ENCODE peak calls at places on chromosome 20, in five cellular contexts. One of them, this sample, is unnamed.

GRCh38 chr20:63830821-63831593 is at the start of gene ZBTB46:
- DNase-seq in MM.1S: peak
- DNase-seq in SK-N-SH: peak
- DNase-seq in neural progenitor cell: peak
- DNase-seq in GM23248: peak
- DNase-seq in this sample: peak

GRCh38 chr20:52410182-52410647 is 218.6 kb upstream of the ZFP64 start:
- DNase-seq in neural progenitor cell: no peak
- DNase-seq in SK-N-SH: peak
- DNase-seq in MM.1S: no peak
- DNase-seq in GM23248: peak
- DNase-seq in this sample: no peak

GRCh38 chr20:64055893-64056638 is 6.6 kb upstream of the SOX18 start:
- DNase-seq in MM.1S: no peak
- DNase-seq in GM23248: no peak
- DNase-seq in neural progenitor cell: peak
- DNase-seq in SK-N-SH: peak
- DNase-seq in this sample: peak

GRCh38 chr20:58950603-58951002 is 30.5 kb upstream of the NELFCD start:
- DNase-seq in SK-N-SH: no peak
- DNase-seq in neural progenitor cell: no peak
- DNase-seq in GM23248: no peak
- DNase-seq in MM.1S: no peak
- DNase-seq in this sample: no peak

GRCh38 chr20:19934792-19935491 is 82.2 kb upstream of the NAA20 start:
- DNase-seq in neural progenitor cell: no peak
- DNase-seq in SK-N-SH: no peak
- DNase-seq in MM.1S: peak
- DNase-seq in GM23248: no peak
- DNase-seq in this sample: peak

GRCh38 chr20:61765871-61766654 is 299.6 kb downstream of the TAF4 start:
- DNase-seq in SK-N-SH: peak
- DNase-seq in GM23248: no peak
- DNase-seq in neural progenitor cell: peak
- DNase-seq in MM.1S: no peak
- DNase-seq in this sample: no peak

GRCh38 chr20:63171991-63172390 is 43.9 kb downstream of the YTHDF1 start:
- DNase-seq in neural progenitor cell: no peak
- DNase-seq in MM.1S: no peak
- DNase-seq in GM23248: no peak
- DNase-seq in SK-N-SH: no peak
- DNase-seq in this sample: no peak

GRCh38 chr20:51586005-51586440 is 43.5 kb upstream of the NFATC2 start:
- DNase-seq in GM23248: peak
- DNase-seq in SK-N-SH: no peak
- DNase-seq in neural progenitor cell: no peak
- DNase-seq in MM.1S: no peak
- DNase-seq in this sample: peak

GRCh38 chr20:42113236-42113635 is 495.1 kb upstream of the CHD6 start:
- DNase-seq in SK-N-SH: no peak
- DNase-seq in neural progenitor cell: no peak
- DNase-seq in MM.1S: no peak
- DNase-seq in GM23248: no peak
- DNase-seq in this sample: no peak

GRCh38 chr20:31897541-31897940 is 27.1 kb downstream of the TTLL9 start:
- DNase-seq in SK-N-SH: no peak
- DNase-seq in GM23248: no peak
- DNase-seq in MM.1S: no peak
- DNase-seq in neural progenitor cell: no peak
- DNase-seq in this sample: no peak

GRCh38 chr20:31896049-31896448 is 25.6 kb downstream of the TTLL9 start:
- DNase-seq in neural progenitor cell: no peak
- DNase-seq in MM.1S: no peak
- DNase-seq in GM23248: no peak
- DNase-seq in SK-N-SH: no peak
- DNase-seq in this sample: no peak

GRCh38 chr20:31890646-31891045 is 20.2 kb downstream of the TTLL9 start:
- DNase-seq in GM23248: no peak
- DNase-seq in SK-N-SH: no peak
- DNase-seq in MM.1S: no peak
- DNase-seq in neural progenitor cell: no peak
- DNase-seq in this sample: no peak

DNA sequence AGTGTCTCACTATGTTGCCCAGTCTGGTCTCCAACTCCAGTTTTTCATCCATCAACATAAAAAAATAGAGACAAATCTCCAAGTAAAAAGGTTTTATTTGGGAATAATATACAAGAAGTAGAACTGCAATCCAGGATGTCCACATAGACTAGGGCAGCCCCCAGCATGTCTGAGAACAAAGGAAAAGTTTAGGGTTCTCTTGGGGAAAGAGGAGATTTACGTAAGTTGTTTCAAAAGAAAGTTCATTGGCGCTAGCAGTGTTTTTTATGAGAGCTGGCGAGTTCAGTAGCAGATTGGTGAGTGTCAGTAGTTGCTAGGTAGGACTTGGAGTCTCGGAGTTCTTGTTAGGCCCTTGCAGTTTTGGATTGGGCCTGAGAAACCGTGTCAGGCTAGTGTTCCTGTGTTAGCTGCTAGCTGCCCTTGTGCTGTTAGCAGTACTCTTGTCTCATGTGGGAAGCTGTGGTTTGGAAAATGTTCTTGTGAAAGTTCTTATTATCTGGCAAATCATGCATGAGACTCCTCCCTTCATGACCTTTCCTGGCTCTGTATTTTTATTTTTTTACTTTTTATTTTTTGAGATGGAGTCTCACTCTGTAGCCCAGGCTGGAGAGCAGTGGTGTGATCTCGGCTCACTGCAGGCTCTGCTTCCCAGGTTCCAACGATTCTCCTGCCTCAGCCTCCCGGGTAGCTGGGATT is 24.7 kb downstream of the TTLL9 start:
- DNase-seq in SK-N-SH: no peak
- DNase-seq in GM23248: peak
- DNase-seq in neural progenitor cell: peak
- DNase-seq in MM.1S: peak
- DNase-seq in this sample: peak
- TF ChIP-seq EZH2phosphoT487 in SK-N-SH: no peak
- TF ChIP-seq EZH2phosphoT487 in GM23248: no peak
- TF ChIP-seq EZH2phosphoT487 in neural progenitor cell: no peak
- TF ChIP-seq EZH2phosphoT487 in MM.1S: no peak
- TF ChIP-seq EZH2phosphoT487 in this sample: no peak

DNA sequence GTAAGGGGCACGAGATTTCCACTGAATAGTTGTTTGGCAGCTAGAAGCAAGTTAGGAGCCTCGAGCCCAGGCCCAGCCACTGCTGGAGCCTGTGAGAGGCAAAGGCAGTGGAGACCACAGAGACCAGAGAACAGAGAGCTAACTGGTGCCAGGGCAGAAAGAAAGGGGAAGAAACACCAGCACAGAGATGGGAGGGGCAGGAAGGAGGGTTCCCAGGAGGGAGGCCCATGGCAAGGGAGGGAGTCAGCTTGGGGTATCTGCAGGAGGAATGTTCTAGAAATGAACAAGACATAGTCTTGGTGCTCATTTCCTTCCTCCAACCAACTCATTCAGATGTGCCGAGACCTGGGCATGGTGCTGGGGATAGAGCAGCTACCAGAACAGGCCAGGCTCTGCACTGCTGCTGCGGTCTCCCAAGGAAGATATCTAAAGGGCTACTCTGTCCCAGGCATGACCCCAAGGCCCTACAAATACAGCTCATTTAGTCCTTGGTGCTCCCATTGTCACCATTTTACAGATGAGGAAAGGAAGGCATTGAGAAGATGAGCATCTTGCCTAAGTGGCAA is 10.7 kb downstream of the ANGPT4 start:
- DNase-seq in MM.1S: no peak
- DNase-seq in neural progenitor cell: no peak
- DNase-seq in SK-N-SH: no peak
- DNase-seq in GM23248: no peak
- DNase-seq in this sample: no peak
- H3K4me2 ChIP-seq in MM.1S: no peak
- H3K4me2 ChIP-seq in neural progenitor cell: no peak
- H3K4me2 ChIP-seq in SK-N-SH: no peak
- H3K4me2 ChIP-seq in GM23248: no peak
- H3K4me2 ChIP-seq in this sample: no peak

GRCh38 chr20:49646528-49646927 is 67.2 kb downstream of the B4GALT5 start:
- DNase-seq in neural progenitor cell: no peak
- DNase-seq in SK-N-SH: no peak
- DNase-seq in GM23248: no peak
- DNase-seq in MM.1S: no peak
- DNase-seq in this sample: no peak

GRCh38 chr20:49647509-49647908 is 66.2 kb downstream of the B4GALT5 start:
- DNase-seq in GM23248: peak
- DNase-seq in MM.1S: no peak
- DNase-seq in SK-N-SH: no peak
- DNase-seq in neural progenitor cell: no peak
- DNase-seq in this sample: peak

GRCh38 chr20:49644980-49645565 is 68.6 kb downstream of the B4GALT5 start:
- DNase-seq in GM23248: no peak
- DNase-seq in MM.1S: no peak
- DNase-seq in SK-N-SH: no peak
- DNase-seq in neural progenitor cell: no peak
- DNase-seq in this sample: no peak

GRCh38 chr20:49642808-49643207 is 70.9 kb downstream of the B4GALT5 start:
- DNase-seq in SK-N-SH: no peak
- DNase-seq in GM23248: no peak
- DNase-seq in neural progenitor cell: no peak
- DNase-seq in MM.1S: no peak
- DNase-seq in this sample: no peak

GRCh38 chr20:49646126-49646525 is 67.6 kb downstream of the B4GALT5 start:
- DNase-seq in SK-N-SH: no peak
- DNase-seq in MM.1S: no peak
- DNase-seq in GM23248: peak
- DNase-seq in neural progenitor cell: no peak
- DNase-seq in this sample: peak
- TF ChIP-seq EZH2phosphoT487 in SK-N-SH: no peak
- TF ChIP-seq EZH2phosphoT487 in MM.1S: no peak
- TF ChIP-seq EZH2phosphoT487 in GM23248: no peak
- TF ChIP-seq EZH2phosphoT487 in neural progenitor cell: no peak
- TF ChIP-seq EZH2phosphoT487 in this sample: no peak

GRCh38 chr20:57559658-57560553 is 1.0 kb upstream of the PCK1 start:
- DNase-seq in SK-N-SH: no peak
- DNase-seq in MM.1S: no peak
- DNase-seq in GM23248: no peak
- DNase-seq in neural progenitor cell: no peak
- DNase-seq in this sample: no peak
- H3K4me2 ChIP-seq in SK-N-SH: no peak
- H3K4me2 ChIP-seq in MM.1S: no peak
- H3K4me2 ChIP-seq in GM23248: no peak
- H3K4me2 ChIP-seq in neural progenitor cell: no peak
- H3K4me2 ChIP-seq in this sample: no peak

GRCh38 chr20:10064611-10065010 is 29.8 kb downstream of the ANKEF1 start:
- DNase-seq in neural progenitor cell: no peak
- DNase-seq in MM.1S: no peak
- DNase-seq in GM23248: no peak
- DNase-seq in SK-N-SH: no peak
- DNase-seq in this sample: no peak
- TF ChIP-seq EZH2phosphoT487 in neural progenitor cell: no peak
- TF ChIP-seq EZH2phosphoT487 in MM.1S: no peak
- TF ChIP-seq EZH2phosphoT487 in GM23248: no peak
- TF ChIP-seq EZH2phosphoT487 in SK-N-SH: no peak
- TF ChIP-seq EZH2phosphoT487 in this sample: no peak

DNA sequence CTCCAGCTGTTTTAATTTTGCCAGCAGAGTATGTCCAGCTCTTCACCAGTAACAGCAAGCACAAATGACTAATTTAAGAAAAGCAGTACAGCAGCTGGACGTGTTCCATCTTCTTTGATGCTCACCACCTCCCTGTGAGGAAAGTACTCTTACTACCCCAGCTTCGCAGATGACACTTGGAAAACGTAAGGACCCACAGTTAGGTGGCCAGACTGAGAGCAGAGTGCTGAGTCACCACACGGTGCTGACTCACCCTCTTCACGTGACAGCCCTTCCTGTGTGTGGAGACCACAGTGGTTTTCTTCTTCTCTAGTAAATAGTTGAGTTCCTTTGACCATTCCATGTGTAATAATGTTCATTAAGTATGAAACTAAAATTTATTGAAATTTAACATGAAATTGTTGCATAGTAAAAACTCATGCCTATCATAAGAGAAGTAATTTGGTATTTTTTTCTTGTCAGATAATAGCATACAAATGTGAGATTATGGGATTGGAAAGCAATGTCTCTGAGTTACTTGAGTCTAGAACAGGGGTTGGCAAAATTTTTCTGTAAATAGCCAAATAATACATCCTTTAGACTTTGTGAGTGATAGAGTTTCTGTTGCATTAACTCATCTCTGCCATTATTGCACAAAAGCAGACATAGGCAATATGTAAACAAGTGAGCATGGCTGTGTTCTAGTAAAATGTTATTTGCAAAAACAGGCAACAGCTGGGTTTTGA is 76.6 kb downstream of the SLX4IP start:
- DNase-seq in SK-N-SH: no peak
- DNase-seq in GM23248: peak
- DNase-seq in MM.1S: peak
- DNase-seq in neural progenitor cell: peak
- DNase-seq in this sample: peak
- H3K4me2 ChIP-seq in SK-N-SH: peak
- H3K4me2 ChIP-seq in GM23248: peak
- H3K4me2 ChIP-seq in MM.1S: peak
- H3K4me2 ChIP-seq in neural progenitor cell: no peak
- H3K4me2 ChIP-seq in this sample: peak

GRCh38 chr20:49607568-49607967 is 39.6 kb upstream of the PTGIS start:
- DNase-seq in GM23248: no peak
- DNase-seq in SK-N-SH: no peak
- DNase-seq in neural progenitor cell: no peak
- DNase-seq in MM.1S: no peak
- DNase-seq in this sample: no peak
- TF ChIP-seq EZH2phosphoT487 in GM23248: no peak
- TF ChIP-seq EZH2phosphoT487 in SK-N-SH: no peak
- TF ChIP-seq EZH2phosphoT487 in neural progenitor cell: no peak
- TF ChIP-seq EZH2phosphoT487 in MM.1S: no peak
- TF ChIP-seq EZH2phosphoT487 in this sample: no peak

GRCh38 chr20:45235995-45236394 is 14.8 kb downstream of the SEMG2 start:
- DNase-seq in neural progenitor cell: peak
- DNase-seq in GM23248: no peak
- DNase-seq in MM.1S: no peak
- DNase-seq in SK-N-SH: no peak
- DNase-seq in this sample: peak
- H3K4me2 ChIP-seq in neural progenitor cell: no peak
- H3K4me2 ChIP-seq in GM23248: no peak
- H3K4me2 ChIP-seq in MM.1S: no peak
- H3K4me2 ChIP-seq in SK-N-SH: no peak
- H3K4me2 ChIP-seq in this sample: no peak

GRCh38 chr20:25485872-25486271 is 78.4 kb downstream of the GINS1 start:
- DNase-seq in GM23248: no peak
- DNase-seq in MM.1S: no peak
- DNase-seq in SK-N-SH: no peak
- DNase-seq in neural progenitor cell: no peak
- DNase-seq in this sample: no peak

GRCh38 chr20:25483431-25484132 is 76.1 kb downstream of the GINS1 start:
- DNase-seq in MM.1S: no peak
- DNase-seq in SK-N-SH: no peak
- DNase-seq in neural progenitor cell: no peak
- DNase-seq in GM23248: no peak
- DNase-seq in this sample: no peak

GRCh38 chr20:25484224-25484846 is 76.9 kb downstream of the GINS1 start:
- DNase-seq in GM23248: no peak
- DNase-seq in neural progenitor cell: no peak
- DNase-seq in SK-N-SH: no peak
- DNase-seq in MM.1S: no peak
- DNase-seq in this sample: peak

GRCh38 chr20:25486377-25486776 is 78.9 kb downstream of the GINS1 start:
- DNase-seq in GM23248: peak
- DNase-seq in MM.1S: no peak
- DNase-seq in neural progenitor cell: no peak
- DNase-seq in SK-N-SH: peak
- DNase-seq in this sample: no peak

GRCh38 chr20:25484911-25485511 is 77.5 kb downstream of the GINS1 start:
- DNase-seq in SK-N-SH: no peak
- DNase-seq in GM23248: no peak
- DNase-seq in MM.1S: peak
- DNase-seq in neural progenitor cell: no peak
- DNase-seq in this sample: peak
- TF ChIP-seq EZH2phosphoT487 in SK-N-SH: no peak
- TF ChIP-seq EZH2phosphoT487 in GM23248: no peak
- TF ChIP-seq EZH2phosphoT487 in MM.1S: no peak
- TF ChIP-seq EZH2phosphoT487 in neural progenitor cell: no peak
- TF ChIP-seq EZH2phosphoT487 in this sample: no peak

This sample was measured in PC-3.